ENCODE peak calls at places on chromosomes 3 and 15, in seven cellular contexts. T is cardiac muscle cell, Z is endothelial cell of umbilical vein, A is RWPE1, G is dorsolateral prefrontal cortex, O is uterus, R is hepatocyte. W is an unnamed sample.

GRCh38 chr3:23479026-23479425 is 275.9 kb downstream of the UBE2E2 start:
- DNase-seq in T (no peak), Z (no peak), A (no peak), G (no peak), O (no peak), R (no peak), W (no peak)

GRCh38 chr3:182349051-182349450 is 444.3 kb upstream of the ATP11B start:
- DNase-seq in T (no peak), Z (no peak), A (no peak), G (no peak), O (no peak), R (no peak), W (no peak)

GRCh38 chr3:58093573-58094195 is 85.5 kb downstream of the FLNB start:
- DNase-seq in T (peak), Z (peak), A (peak), G (no peak), O (no peak), R (no peak), W (no peak)

GRCh38 chr3:30605005-30605404 is 1.4 kb upstream of the TGFBR2 start:
- DNase-seq in T (no peak), Z (no peak), A (no peak), G (no peak), O (no peak), R (no peak), W (no peak)

GRCh38 chr15:65460948-65461347 is 38.2 kb upstream of the IGDCC4 start:
- DNase-seq in T (peak), Z (no peak), A (no peak), G (no peak), O (no peak), R (no peak), W (no peak)

GRCh38 chr15:29840928-29841327 is 18.7 kb upstream of the TJP1 start:
- DNase-seq in T (no peak), Z (no peak), A (no peak), G (no peak), O (no peak), R (no peak), W (no peak)

GRCh38 chr3:143786229-143787199 is 61.8 kb downstream of the SLC9A9 start:
- DNase-seq in T (peak), Z (peak), A (no peak), G (no peak), O (peak), R (no peak), W (peak)

GRCh38 chr3:52704611-52705437 is 767 bp downstream of the GLT8D1 start:
- DNase-seq in T (peak), Z (peak), A (no peak), G (no peak), O (no peak), R (peak), W (peak)

GRCh38 chr15:101684384-101684783 is 32.2 kb upstream of the TM2D3 start:
- DNase-seq in T (peak), Z (no peak), A (peak), G (no peak), O (no peak), R (peak), W (no peak)

GRCh38 chr15:52306270-52306669 is 10.7 kb upstream of the MYO5C start:
- DNase-seq in T (peak), Z (peak), A (peak), G (no peak), O (no peak), R (no peak), W (no peak)

GRCh38 chr15:81959196-81959595 is 86.6 kb downstream of the MEX3B start:
- DNase-seq in T (no peak), Z (no peak), A (no peak), G (no peak), O (no peak), R (no peak), W (no peak)

GRCh38 chr3:192825191-192825590 is 92.5 kb downstream of the MB21D2 start:
- DNase-seq in T (peak), Z (peak), A (no peak), G (no peak), O (no peak), R (no peak), W (no peak)

GRCh38 chr3:192827863-192828594 is 89.6 kb downstream of the MB21D2 start:
- DNase-seq in T (no peak), Z (no peak), A (no peak), G (no peak), O (no peak), R (no peak), W (no peak)

GRCh38 chr3:192827208-192827607 is 90.4 kb downstream of the MB21D2 start:
- DNase-seq in T (no peak), Z (no peak), A (no peak), G (no peak), O (no peak), R (no peak), W (no peak)

GRCh38 chr3:192824313-192824712 is 93.3 kb downstream of the MB21D2 start:
- DNase-seq in T (no peak), Z (no peak), A (no peak), G (no peak), O (no peak), R (no peak), W (no peak)

GRCh38 chr3:192825657-192826200 is 91.9 kb downstream of the MB21D2 start:
- DNase-seq in T (peak), Z (peak), A (peak), G (no peak), O (no peak), R (no peak), W (no peak)
- TF ChIP-seq CTCF in T (peak), Z (no peak), A (no peak), G (no peak), O (no peak), R (no peak), W (no peak)

GRCh38 chr3:190855151-190855550 is 7.3 kb downstream of the GMNC start:
- DNase-seq in T (no peak), Z (no peak), A (no peak), G (no peak), O (no peak), R (no peak), W (no peak)
- TF ChIP-seq CTCF in T (no peak), Z (no peak), A (no peak), G (no peak), O (no peak), R (no peak), W (no peak)

GRCh38 chr15:84944311-84944710 is 37.3 kb upstream of the PDE8A start:
- DNase-seq in T (no peak), Z (no peak), A (no peak), G (no peak), O (no peak), R (no peak), W (no peak)

GRCh38 chr15:84944861-84945260 is 36.8 kb upstream of the PDE8A start:
- DNase-seq in T (no peak), Z (no peak), A (no peak), G (no peak), O (no peak), R (no peak), W (no peak)

GRCh38 chr15:84938726-84939125 is 42.9 kb upstream of the PDE8A start:
- DNase-seq in T (no peak), Z (no peak), A (no peak), G (no peak), O (no peak), R (no peak), W (no peak)

GRCh38 chr15:84940399-84940798 is 41.3 kb upstream of the PDE8A start:
- DNase-seq in T (no peak), Z (no peak), A (no peak), G (no peak), O (no peak), R (no peak), W (no peak)

GRCh38 chr15:84942456-84942855 is 39.2 kb upstream of the PDE8A start:
- DNase-seq in T (no peak), Z (no peak), A (no peak), G (no peak), O (no peak), R (no peak), W (no peak)
- TF ChIP-seq CTCF in T (no peak), Z (no peak), A (no peak), G (no peak), O (no peak), R (no peak), W (no peak)

DNA sequence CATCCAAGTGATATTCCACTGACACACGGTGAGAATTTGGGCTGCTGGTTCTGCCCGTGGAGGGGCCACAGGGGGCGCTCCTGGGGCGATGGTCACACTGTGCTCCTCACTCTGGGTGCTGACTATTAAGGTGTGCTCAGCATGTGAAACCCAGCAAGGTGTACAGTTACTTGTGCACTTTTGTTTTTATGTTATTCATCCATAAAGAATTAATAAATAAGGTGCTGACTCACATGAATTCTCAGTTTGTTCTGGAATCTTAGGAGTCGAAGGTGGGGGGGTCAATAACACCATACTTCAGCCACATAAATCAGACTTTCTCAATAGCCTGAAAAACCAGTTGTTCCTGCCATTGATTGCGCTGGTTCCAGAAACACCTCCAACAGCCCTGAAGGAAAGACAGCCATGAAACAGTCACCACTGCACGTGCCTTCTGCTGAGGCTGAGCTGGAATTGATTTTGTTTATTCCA is 53.5 kb upstream of the SPATA12 start:
- DNase-seq in T (peak), Z (no peak), A (peak), G (no peak), O (peak), R (peak), W (no peak)
- TF ChIP-seq CTCF in T (peak), Z (peak), A (no peak), G (no peak), O (no peak), R (no peak), W (no peak)

DNA sequence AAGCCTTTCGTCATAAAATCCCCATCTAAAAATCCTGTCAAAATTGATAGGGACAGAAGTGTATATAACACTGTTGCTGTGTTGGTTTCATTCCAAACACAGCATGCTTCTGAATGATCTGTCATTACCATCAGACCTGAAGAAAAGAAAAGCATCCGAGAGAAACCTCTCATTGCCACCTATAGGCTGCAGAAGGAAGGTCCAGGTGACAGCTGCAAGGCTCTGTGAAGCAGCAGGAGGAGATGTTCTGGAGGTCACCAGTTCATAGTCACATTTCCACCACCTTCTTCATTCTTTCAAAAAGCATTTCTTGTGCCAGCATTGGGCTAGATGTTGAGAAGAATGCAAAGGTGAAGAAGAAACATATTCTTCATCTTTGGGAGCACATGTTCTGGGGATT is 503.7 kb upstream of the NR2F2 start:
- DNase-seq in T (no peak), Z (no peak), A (peak), G (no peak), O (no peak), R (peak), W (no peak)
- TF ChIP-seq CTCF in T (no peak), Z (no peak), A (no peak), G (no peak), O (no peak), R (peak), W (no peak)

DNA sequence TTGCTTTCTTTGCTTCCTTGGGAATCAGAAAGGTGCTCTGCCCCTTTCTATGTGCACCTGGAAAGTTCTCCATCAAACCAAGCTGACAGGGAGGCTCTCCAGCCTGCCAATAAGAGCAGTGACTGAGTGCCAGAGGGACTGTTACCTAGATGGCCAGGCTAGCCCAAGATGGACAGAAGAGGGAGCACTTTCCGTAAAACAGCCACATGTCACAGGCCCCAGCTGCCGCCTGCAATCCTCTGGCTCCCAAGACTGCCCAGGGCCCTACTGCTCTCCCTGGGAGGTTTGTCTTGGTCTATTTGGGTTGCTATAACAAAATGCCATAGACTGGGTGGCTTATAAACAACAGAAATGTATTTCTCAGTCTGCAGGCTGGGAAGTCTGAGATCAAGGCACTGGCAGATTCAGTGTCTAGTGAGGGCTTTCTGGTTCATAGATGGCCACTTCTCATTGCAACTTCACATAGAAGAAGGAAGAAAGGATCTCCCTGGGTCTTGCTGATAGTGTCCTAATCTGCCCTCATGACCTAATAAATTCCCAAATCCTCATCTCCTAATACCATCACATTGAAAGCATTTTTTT is 72.3 kb downstream of the TAMM41 start:
- DNase-seq in T (peak), Z (peak), A (peak), G (peak), O (no peak), R (peak), W (peak)
- TF ChIP-seq CTCF in T (peak), Z (peak), A (no peak), G (peak), O (peak), R (peak), W (no peak)

DNA sequence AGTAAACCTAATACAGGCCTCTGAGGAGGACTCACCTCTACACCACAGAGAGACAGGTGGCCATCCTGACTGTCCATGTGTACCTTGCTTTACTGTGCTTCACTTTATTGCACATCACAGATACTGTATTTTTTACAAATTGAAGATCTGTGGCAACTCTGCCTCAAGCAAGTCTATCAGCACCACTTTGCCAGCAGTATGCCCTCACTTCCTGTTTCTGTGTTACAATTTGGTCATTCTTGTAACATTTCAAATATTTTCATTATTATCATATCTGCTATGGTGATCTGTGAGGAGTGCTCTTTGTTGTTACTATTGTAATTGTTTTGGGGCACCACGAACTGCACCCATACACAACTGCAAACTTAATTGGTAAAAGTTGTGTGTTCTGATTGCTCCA is 78.0 kb downstream of the BBX start:
- DNase-seq in T (no peak), Z (no peak), A (no peak), G (no peak), O (no peak), R (no peak), W (no peak)
- TF ChIP-seq CTCF in T (no peak), Z (no peak), A (no peak), G (no peak), O (no peak), R (no peak), W (no peak)

GRCh38 chr3:193174137-193174536 is 66.9 kb upstream of the PLAAT1 start:
- DNase-seq in T (peak), Z (no peak), A (no peak), G (no peak), O (no peak), R (no peak), W (no peak)
- TF ChIP-seq CTCF in T (no peak), Z (no peak), A (no peak), G (no peak), O (no peak), R (no peak), W (no peak)

GRCh38 chr3:184166671-184167070 is 8.0 kb upstream of the AP2M1 start:
- DNase-seq in T (no peak), Z (no peak), A (no peak), G (no peak), O (no peak), R (no peak), W (no peak)

GRCh38 chr3:184165548-184165947 is 9.1 kb upstream of the AP2M1 start:
- DNase-seq in T (no peak), Z (no peak), A (no peak), G (no peak), O (no peak), R (no peak), W (no peak)

GRCh38 chr3:184169896-184170875 is 4.5 kb upstream of the AP2M1 start:
- DNase-seq in T (no peak), Z (no peak), A (no peak), G (no peak), O (no peak), R (no peak), W (no peak)

GRCh38 chr3:184168363-184169120 is 6.1 kb upstream of the AP2M1 start:
- DNase-seq in T (peak), Z (no peak), A (peak), G (no peak), O (no peak), R (no peak), W (no peak)

DNA sequence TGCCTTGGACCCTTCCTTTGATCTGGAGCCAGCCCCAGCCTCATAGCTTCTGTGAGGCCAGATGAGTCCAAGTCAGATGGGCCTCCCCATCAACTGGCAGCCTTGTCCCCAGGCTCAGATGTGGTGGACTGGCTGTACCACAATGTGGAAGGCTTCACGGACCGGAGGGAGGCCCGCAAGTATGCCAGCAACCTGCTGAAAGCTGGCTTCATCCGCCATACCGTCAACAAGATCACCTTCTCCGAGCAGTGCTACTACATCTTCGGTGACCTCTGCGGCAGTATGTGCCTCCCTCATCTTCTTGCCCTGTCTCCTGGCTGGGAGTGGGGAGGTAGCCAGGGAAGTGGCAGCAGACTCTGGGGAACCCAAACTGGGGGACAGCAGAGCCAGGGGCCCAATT is 6.9 kb upstream of the AP2M1 start:
- DNase-seq in T (no peak), Z (no peak), A (no peak), G (no peak), O (no peak), R (no peak), W (no peak)
- TF ChIP-seq CTCF in T (no peak), Z (no peak), A (no peak), G (no peak), O (no peak), R (no peak), W (no peak)